ENCODE peak calls at places on chromosomes 2 and 18, in five cellular contexts. One of them, this sample, is unnamed.

GRCh38 chr2:121076885-121077549 is 208.0 kb downstream of the TFCP2L1 start:
- DNase-seq in left lung: peak; percentile 95
- DNase-seq in mesendoderm: peak; percentile 80
- DNase-seq in adipocyte: peak; percentile 70
- DNase-seq in PC-3: peak; percentile 81
- DNase-seq in this sample: peak; percentile 28

GRCh38 chr2:102050854-102051391 is 59.2 kb downstream of the IL1R2 start:
- DNase-seq in adipocyte: peak; percentile 55
- DNase-seq in PC-3: no peak
- DNase-seq in mesendoderm: no peak
- DNase-seq in left lung: no peak
- DNase-seq in this sample: peak; percentile 85

GRCh38 chr2:33420726-33421125 is 55.7 kb upstream of the RASGRP3 start:
- DNase-seq in adipocyte: no peak
- DNase-seq in left lung: no peak
- DNase-seq in PC-3: no peak
- DNase-seq in mesendoderm: no peak
- DNase-seq in this sample: peak; percentile 37

GRCh38 chr2:218959761-218960195 is 312 bp downstream of the CDK5R2 start:
- DNase-seq in PC-3: no peak
- DNase-seq in adipocyte: no peak
- DNase-seq in left lung: no peak
- DNase-seq in mesendoderm: peak; percentile 13
- DNase-seq in this sample: no peak

GRCh38 chr2:180943275-180943674 is 37.1 kb upstream of the UBE2E3 start:
- DNase-seq in PC-3: no peak
- DNase-seq in left lung: no peak
- DNase-seq in adipocyte: no peak
- DNase-seq in mesendoderm: no peak
- DNase-seq in this sample: no peak

GRCh38 chr2:240637116-240637900 is 12.0 kb downstream of the GPR35 start:
- DNase-seq in left lung: peak; percentile 39
- DNase-seq in adipocyte: no peak
- DNase-seq in mesendoderm: no peak
- DNase-seq in PC-3: no peak
- DNase-seq in this sample: no peak

GRCh38 chr2:191740016-191740419 is 62.1 kb downstream of the NABP1 start:
- DNase-seq in adipocyte: no peak
- DNase-seq in mesendoderm: no peak
- DNase-seq in left lung: no peak
- DNase-seq in PC-3: no peak
- DNase-seq in this sample: no peak

GRCh38 chr2:44722002-44722625 is 219.4 kb upstream of the SIX3 start:
- DNase-seq in adipocyte: peak; percentile 59
- DNase-seq in PC-3: no peak
- DNase-seq in left lung: no peak
- DNase-seq in mesendoderm: no peak
- DNase-seq in this sample: no peak

GRCh38 chr2:16855183-16855582 is 189.5 kb upstream of the CYRIA start:
- DNase-seq in PC-3: no peak
- DNase-seq in mesendoderm: no peak
- DNase-seq in adipocyte: no peak
- DNase-seq in left lung: peak; percentile 72
- DNase-seq in this sample: no peak

GRCh38 chr2:240430595-240430994 is 4.9 kb upstream of the GPC1 start:
- DNase-seq in left lung: peak; percentile 47
- DNase-seq in mesendoderm: no peak
- DNase-seq in adipocyte: no peak
- DNase-seq in PC-3: no peak
- DNase-seq in this sample: no peak

GRCh38 chr2:8872821-8873432 is 35.5 kb upstream of the KIDINS220 start:
- DNase-seq in left lung: no peak
- DNase-seq in PC-3: peak; percentile 70
- DNase-seq in adipocyte: peak; percentile 83
- DNase-seq in mesendoderm: peak; percentile 63
- DNase-seq in this sample: peak; percentile 70

GRCh38 chr2:74093426-74093825 is 54.3 kb downstream of the BOLA3 start:
- DNase-seq in mesendoderm: no peak
- DNase-seq in PC-3: no peak
- DNase-seq in adipocyte: no peak
- DNase-seq in left lung: no peak
- DNase-seq in this sample: no peak

GRCh38 chr2:148927010-148927409 is 52.0 kb downstream of the KIF5C start:
- DNase-seq in PC-3: peak; percentile 13
- DNase-seq in mesendoderm: peak; percentile 18
- DNase-seq in adipocyte: no peak
- DNase-seq in left lung: peak; percentile 75
- DNase-seq in this sample: no peak

GRCh38 chr2:59177748-59178147 is 936.6 kb upstream of the FANCL start:
- DNase-seq in adipocyte: no peak
- DNase-seq in mesendoderm: no peak
- DNase-seq in PC-3: no peak
- DNase-seq in left lung: no peak
- DNase-seq in this sample: no peak

GRCh38 chr2:145631561-145631960 is 1111.6 kb upstream of the ZEB2 start:
- DNase-seq in mesendoderm: no peak
- DNase-seq in adipocyte: peak; percentile 19
- DNase-seq in left lung: no peak
- DNase-seq in PC-3: peak; percentile 24
- DNase-seq in this sample: peak; percentile 18

DNA sequence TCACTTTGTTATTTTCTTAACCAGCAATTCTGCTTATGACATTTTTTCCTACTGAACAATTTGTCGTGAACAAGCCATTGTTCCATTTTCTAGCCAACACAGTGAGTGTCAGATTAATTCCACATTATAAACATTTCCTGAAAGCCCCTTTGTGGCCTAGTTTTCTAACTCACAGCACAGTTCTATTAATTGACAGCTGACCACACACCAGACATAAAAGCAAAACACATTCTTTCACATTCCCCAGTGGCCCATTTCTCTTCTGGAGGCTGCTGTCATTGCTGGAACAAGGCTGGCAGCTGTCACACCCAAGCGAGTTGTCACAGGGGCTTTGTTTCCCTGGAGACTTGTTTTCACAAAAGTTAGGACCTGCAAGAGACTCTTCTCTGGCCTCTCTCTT is 50.7 kb downstream of the RNF152 start:
- DNase-seq in left lung: no peak
- DNase-seq in mesendoderm: no peak
- DNase-seq in PC-3: no peak
- DNase-seq in adipocyte: no peak
- DNase-seq in this sample: peak; percentile 20
- H3K4me3 ChIP-seq in left lung: no peak overlapping the region
- H3K4me3 ChIP-seq in mesendoderm: no peak overlapping the region
- H3K4me3 ChIP-seq in PC-3: no peak overlapping the region
- H3K4me3 ChIP-seq in adipocyte: no peak overlapping the region
- H3K4me3 ChIP-seq in this sample: no peak overlapping the region

GRCh38 chr2:70790079-70790963 is at the start of gene FIGLA:
- DNase-seq in adipocyte: no peak
- DNase-seq in mesendoderm: peak; percentile 45
- DNase-seq in left lung: peak; percentile 79
- DNase-seq in PC-3: no peak
- DNase-seq in this sample: no peak
- H3K4me3 ChIP-seq in adipocyte: peak within 1 kb of the TSS; percentile 54
- H3K4me3 ChIP-seq in mesendoderm: no peak within 1 kb of the TSS
- H3K4me3 ChIP-seq in left lung: no peak within 1 kb of the TSS
- H3K4me3 ChIP-seq in PC-3: peak within 1 kb of the TSS; percentile 29
- H3K4me3 ChIP-seq in this sample: peak within 1 kb of the TSS; percentile 27

GRCh38 chr2:19359456-19359855 is 1.0 kb upstream of the OSR1 start:
- DNase-seq in adipocyte: no peak
- DNase-seq in PC-3: peak; percentile 32
- DNase-seq in left lung: no peak
- DNase-seq in mesendoderm: no peak
- DNase-seq in this sample: no peak
- H3K4me3 ChIP-seq in adipocyte: peak overlapping the region; percentile 82
- H3K4me3 ChIP-seq in PC-3: peak overlapping the region; percentile 73
- H3K4me3 ChIP-seq in left lung: no peak overlapping the region
- H3K4me3 ChIP-seq in mesendoderm: no peak overlapping the region
- H3K4me3 ChIP-seq in this sample: no peak overlapping the region

GRCh38 chr18:49788327-49788908 is 24.9 kb downstream of the ACAA2 start:
- DNase-seq in PC-3: peak; percentile 14
- DNase-seq in adipocyte: no peak
- DNase-seq in left lung: no peak
- DNase-seq in mesendoderm: no peak
- DNase-seq in this sample: no peak
- H3K4me3 ChIP-seq in PC-3: peak overlapping the region; percentile 37
- H3K4me3 ChIP-seq in adipocyte: peak overlapping the region; percentile 57
- H3K4me3 ChIP-seq in left lung: no peak overlapping the region
- H3K4me3 ChIP-seq in mesendoderm: no peak overlapping the region
- H3K4me3 ChIP-seq in this sample: no peak overlapping the region

DNA sequence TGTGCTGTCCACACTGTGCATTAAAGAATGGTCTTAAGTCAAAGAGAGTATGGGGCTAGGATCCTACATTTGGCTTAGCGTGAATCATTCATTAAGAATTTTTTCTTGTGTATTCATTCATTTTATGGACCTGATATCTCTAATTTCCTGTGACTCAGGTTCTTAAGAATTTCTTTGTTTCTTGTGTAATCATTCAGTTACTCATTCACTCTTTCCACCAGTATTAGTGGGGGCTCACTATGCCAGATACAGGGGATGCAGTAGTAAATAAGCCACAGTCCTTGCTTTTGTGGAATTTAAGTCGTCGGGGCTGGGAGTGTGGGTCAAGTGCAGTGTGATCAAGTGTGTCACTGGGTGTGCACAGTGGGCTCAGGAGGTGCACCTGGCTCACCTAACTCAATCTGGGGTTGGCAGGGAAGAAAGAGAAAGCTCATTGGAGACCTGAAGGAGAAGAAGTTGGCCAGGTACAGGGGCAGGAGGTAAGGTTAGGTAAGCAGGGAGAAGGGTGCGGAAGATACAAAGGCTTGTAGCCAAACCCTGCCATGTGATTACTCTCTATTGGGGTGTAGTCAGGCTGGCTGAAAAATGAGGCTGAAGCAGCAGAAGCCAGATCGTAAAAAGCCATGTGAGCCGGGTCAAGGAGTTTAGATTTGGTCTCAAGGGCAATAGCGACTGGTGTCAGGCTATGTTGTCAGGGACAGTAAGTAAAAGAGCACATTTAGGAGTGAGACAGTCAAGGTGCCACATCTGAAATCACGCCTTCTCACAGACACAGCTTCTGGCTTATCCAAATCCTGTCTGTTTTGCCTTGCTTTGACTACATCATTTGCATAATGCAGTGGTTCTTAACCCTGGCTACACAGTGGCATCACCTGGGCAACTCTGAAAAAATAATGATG is 67.2 kb downstream of the KCTD1 start:
- DNase-seq in adipocyte: peak; percentile 81
- DNase-seq in left lung: no peak
- DNase-seq in mesendoderm: peak; percentile 48
- DNase-seq in PC-3: peak; percentile 98
- DNase-seq in this sample: peak; percentile 94
- H3K4me3 ChIP-seq in adipocyte: peak overlapping the region; percentile 6
- H3K4me3 ChIP-seq in left lung: no peak overlapping the region
- H3K4me3 ChIP-seq in mesendoderm: no peak overlapping the region
- H3K4me3 ChIP-seq in PC-3: peak overlapping the region; percentile 48
- H3K4me3 ChIP-seq in this sample: no peak overlapping the region